ENCODE peak calls at places on chromosomes 7 and 10, in four cellular contexts. P is A549, S is HEK293T, Y is IMR-90. N is an unnamed sample.

GRCh38 chr7:134842901-134843300 is 63.5 kb downstream of the CALD1 start:
- DNase-seq in Y (no peak), P (no peak), S (no peak), N (no peak)

GRCh38 chr10:48469516-48470020 is 135.3 kb downstream of the ARHGAP22 start:
- DNase-seq in S (no peak), Y (no peak), P (no peak), N (no peak)

GRCh38 chr10:124344266-124344590 is 74.5 kb downstream of the OAT start:
- DNase-seq in P (no peak), S (no peak), Y (no peak), N (no peak)

GRCh38 chr7:38796636-38797501 is 112.1 kb downstream of the VPS41 start:
- DNase-seq in P (peak), S (peak), Y (peak), N (peak)

GRCh38 chr10:80522756-80523363 is 14.8 kb upstream of the SH2D4B start:
- DNase-seq in P (no peak), Y (no peak), S (no peak), N (no peak)

GRCh38 chr10:87505366-87506113 is 847 bp downstream of the MINPP1 start:
- DNase-seq in Y (peak), S (peak), P (peak), N (no peak)

GRCh38 chr7:55977831-55978230 is 13.4 kb downstream of the NIPSNAP2 start:
- DNase-seq in Y (peak), P (peak), S (no peak), N (no peak)

GRCh38 chr7:5420841-5421625 is 2.6 kb downstream of the TNRC18 start:
- DNase-seq in S (no peak), P (no peak), Y (no peak), N (no peak)

GRCh38 chr7:128755816-128756476 is 16.8 kb downstream of the CALU start:
- DNase-seq in P (no peak), Y (peak), S (no peak), N (no peak)

GRCh38 chr7:10707519-10707918 is 266.2 kb upstream of the PHF14 start:
- DNase-seq in S (peak), Y (no peak), P (no peak), N (no peak)

GRCh38 chr7:37671871-37672270 is 11.7 kb upstream of the GPR141 start:
- DNase-seq in Y (no peak), P (no peak), S (no peak), N (no peak)

GRCh38 chr7:96300981-96301380 is 20.9 kb downstream of the SLC25A13 start:
- DNase-seq in P (no peak), S (no peak), Y (no peak), N (no peak)

GRCh38 chr7:42588876-42589275 is 323.0 kb downstream of the C7orf25 start:
- DNase-seq in S (no peak), Y (no peak), P (no peak), N (no peak)

GRCh38 chr7:130941322-130942210 is 207.6 kb upstream of the KLF14 start:
- DNase-seq in Y (peak), P (peak), S (peak), N (no peak)

GRCh38 chr10:112227331-112227961 is 43.9 kb upstream of the GPAM start:
- DNase-seq in S (no peak), Y (no peak), P (no peak), N (no peak)

GRCh38 chr7:30727061-30727945 is 24.6 kb upstream of the INMT start:
- DNase-seq in P (no peak), S (no peak), Y (peak), N (no peak)

GRCh38 chr7:135672560-135673359 is 10.4 kb downstream of the STMP1 start:
- DNase-seq in Y (peak), S (peak), P (peak), N (no peak)

GRCh38 chr10:815338-816104 is 116.0 kb downstream of the LARP4B start:
- DNase-seq in S (peak), P (no peak), Y (no peak), N (no peak)

GRCh38 chr10:1243486-1244182 is 187.4 kb downstream of the WDR37 start:
- DNase-seq in S (peak), P (no peak), Y (no peak), N (no peak)

GRCh38 chr7:137590071-137590470 is 246.5 kb upstream of the PTN start:
- DNase-seq in Y (no peak), P (no peak), S (no peak), N (no peak)

GRCh38 chr7:29921404-29922010 is 68.1 kb downstream of the SCRN1 start:
- DNase-seq in Y (peak), S (peak), P (peak), N (peak)

GRCh38 chr7:27108390-27109127 is 6.1 kb upstream of the HOXA2 start:
- DNase-seq in P (no peak), Y (peak), S (no peak), N (no peak)
- TF ChIP-seq BHLHE40 in P (no peak), Y (no peak), S (no peak), N (no peak)

DNA sequence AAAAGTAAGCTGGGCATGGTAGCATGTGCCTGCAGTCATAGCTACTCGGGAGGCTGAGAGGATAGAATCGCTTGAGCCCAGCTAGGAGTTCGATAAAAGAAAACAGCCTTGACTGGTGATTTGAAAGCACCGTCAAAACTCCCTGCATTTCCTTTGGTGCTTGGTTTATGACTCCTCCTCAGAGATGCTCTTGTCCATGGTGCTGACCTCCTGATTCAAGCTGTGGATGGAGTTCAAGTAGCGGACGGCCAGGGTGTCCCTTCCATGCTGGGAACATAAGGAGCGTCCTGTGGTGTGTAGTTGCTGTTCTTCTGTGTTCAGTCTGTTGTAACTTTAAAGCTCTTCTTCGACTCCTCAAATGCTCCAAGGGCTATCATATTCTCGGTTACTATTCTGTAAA is 382.5 kb upstream of the KIAA1217 start:
- DNase-seq in Y (no peak), P (peak), S (peak), N (no peak)
- TF ChIP-seq BHLHE40 in Y (no peak), P (no peak), S (no peak), N (no peak)

GRCh38 chr7:33813331-33813730 is 92.0 kb upstream of the BMPER start:
- DNase-seq in P (no peak), Y (no peak), S (no peak), N (no peak)
- TF ChIP-seq BHLHE40 in P (no peak), Y (no peak), S (no peak), N (no peak)

GRCh38 chr10:14554091-14554842 is 220.4 kb downstream of the FAM107B start:
- DNase-seq in Y (no peak), S (peak), P (no peak), N (no peak)
- TF ChIP-seq BHLHE40 in Y (no peak), S (no peak), P (no peak), N (no peak)

GRCh38 chr7:1070544-1071342 is 17.2 kb upstream of the GPER1 start:
- DNase-seq in Y (no peak), S (no peak), P (peak), N (no peak)

GRCh38 chr7:1073211-1073977 is 14.5 kb upstream of the GPER1 start:
- DNase-seq in S (no peak), Y (no peak), P (no peak), N (no peak)

GRCh38 chr7:1068656-1069055 is 19.3 kb upstream of the GPER1 start:
- DNase-seq in S (no peak), P (no peak), Y (no peak), N (no peak)

GRCh38 chr7:1074593-1075431 is 13.1 kb upstream of the GPER1 start:
- DNase-seq in Y (no peak), S (no peak), P (no peak), N (no peak)

DNA sequence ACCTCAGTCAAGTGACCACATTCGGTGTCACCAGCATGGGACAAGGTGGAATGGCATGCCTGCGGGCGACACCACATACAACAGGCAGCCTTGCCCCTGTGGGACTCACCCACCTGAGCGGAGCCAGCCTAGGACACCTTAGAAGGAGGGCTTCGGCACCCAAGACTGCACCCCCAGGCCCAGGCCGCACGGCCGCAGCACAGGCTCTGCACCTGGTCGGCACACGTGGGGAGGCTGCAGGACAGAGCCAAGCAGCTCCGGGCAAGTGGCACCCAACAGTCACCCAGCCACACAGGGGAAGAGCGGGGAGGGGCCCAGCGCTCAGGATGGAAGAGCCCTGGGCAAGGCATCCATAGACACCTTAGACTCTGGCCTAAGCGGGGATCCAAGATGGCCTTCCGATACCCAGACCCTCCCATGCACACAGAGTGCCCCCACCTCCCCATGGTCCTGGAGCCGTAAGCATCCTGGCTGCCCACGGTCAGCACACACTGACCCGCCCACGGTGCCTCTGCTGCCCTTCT is 16.1 kb upstream of the GPER1 start:
- DNase-seq in S (no peak), Y (no peak), P (no peak), N (no peak)
- TF ChIP-seq BHLHE40 in S (no peak), Y (no peak), P (no peak), N (no peak)

GRCh38 chr10:76160758-76161555 is 729.5 kb downstream of the LRMDA start:
- DNase-seq in S (peak), P (no peak), Y (no peak), N (no peak)
- TF ChIP-seq BHLHE40 in S (no peak), P (no peak), Y (no peak), N (no peak)